ENCODE peak calls at places on chromosomes 3 and 15, in seven cellular contexts. One of them, this sample, is unnamed.

GRCh38 chr3:192824313-192824712 is 93.3 kb downstream of the MB21D2 start:
- DNase-seq in NB4: no peak
- DNase-seq in AG04450: no peak
- DNase-seq in cardiac muscle cell: no peak
- DNase-seq in foreskin fibroblast: no peak
- DNase-seq in nephron progenitor cell: no peak
- DNase-seq in esophagus squamous epithelium: no peak
- DNase-seq in this sample: no peak

GRCh38 chr3:52047295-52047960 is 8.9 kb downstream of the DUSP7 start:
- DNase-seq in NB4: no peak
- DNase-seq in AG04450: no peak
- DNase-seq in cardiac muscle cell: no peak
- DNase-seq in foreskin fibroblast: no peak
- DNase-seq in nephron progenitor cell: no peak
- DNase-seq in esophagus squamous epithelium: no peak
- DNase-seq in this sample: no peak

GRCh38 chr3:160569874-160570273 is 4.5 kb upstream of the KPNA4 start:
- DNase-seq in NB4: no peak
- DNase-seq in AG04450: no peak
- DNase-seq in cardiac muscle cell: no peak
- DNase-seq in foreskin fibroblast: no peak
- DNase-seq in nephron progenitor cell: no peak
- DNase-seq in esophagus squamous epithelium: no peak
- DNase-seq in this sample: no peak

GRCh38 chr3:182567666-182568065 is 225.6 kb upstream of the ATP11B start:
- DNase-seq in NB4: no peak
- DNase-seq in AG04450: no peak
- DNase-seq in cardiac muscle cell: no peak
- DNase-seq in foreskin fibroblast: no peak
- DNase-seq in nephron progenitor cell: no peak
- DNase-seq in esophagus squamous epithelium: no peak
- DNase-seq in this sample: no peak

GRCh38 chr3:51637941-51638471 is 33.0 kb upstream of the TEX264 start:
- DNase-seq in NB4: peak
- DNase-seq in AG04450: peak
- DNase-seq in cardiac muscle cell: peak
- DNase-seq in foreskin fibroblast: peak
- DNase-seq in nephron progenitor cell: peak
- DNase-seq in esophagus squamous epithelium: no peak
- DNase-seq in this sample: peak

GRCh38 chr15:69860921-69861320 is 236.8 kb downstream of the TLE3 start:
- DNase-seq in NB4: no peak
- DNase-seq in AG04450: no peak
- DNase-seq in cardiac muscle cell: no peak
- DNase-seq in foreskin fibroblast: no peak
- DNase-seq in nephron progenitor cell: no peak
- DNase-seq in esophagus squamous epithelium: no peak
- DNase-seq in this sample: no peak

GRCh38 chr15:35618260-35619188 is 72.6 kb upstream of the DPH6 start:
- DNase-seq in NB4: no peak
- DNase-seq in AG04450: no peak
- DNase-seq in cardiac muscle cell: peak
- DNase-seq in foreskin fibroblast: no peak
- DNase-seq in nephron progenitor cell: no peak
- DNase-seq in esophagus squamous epithelium: no peak
- DNase-seq in this sample: no peak

GRCh38 chr15:80991446-80991845 is 1.8 kb upstream of the MESD start:
- DNase-seq in NB4: peak
- DNase-seq in AG04450: no peak
- DNase-seq in cardiac muscle cell: peak
- DNase-seq in foreskin fibroblast: peak
- DNase-seq in nephron progenitor cell: no peak
- DNase-seq in esophagus squamous epithelium: no peak
- DNase-seq in this sample: no peak

GRCh38 chr3:23435904-23436303 is 232.8 kb downstream of the UBE2E2 start:
- DNase-seq in NB4: no peak
- DNase-seq in AG04450: no peak
- DNase-seq in cardiac muscle cell: no peak
- DNase-seq in foreskin fibroblast: no peak
- DNase-seq in nephron progenitor cell: no peak
- DNase-seq in esophagus squamous epithelium: no peak
- DNase-seq in this sample: no peak

GRCh38 chr3:196055683-196056270 is 26.1 kb downstream of the TFRC start:
- DNase-seq in NB4: peak
- DNase-seq in AG04450: no peak
- DNase-seq in cardiac muscle cell: peak
- DNase-seq in foreskin fibroblast: peak
- DNase-seq in nephron progenitor cell: no peak
- DNase-seq in esophagus squamous epithelium: no peak
- DNase-seq in this sample: no peak

GRCh38 chr15:72047020-72047419 is 70.9 kb downstream of the MYO9A start:
- DNase-seq in NB4: no peak
- DNase-seq in AG04450: no peak
- DNase-seq in cardiac muscle cell: peak
- DNase-seq in foreskin fibroblast: peak
- DNase-seq in nephron progenitor cell: no peak
- DNase-seq in esophagus squamous epithelium: no peak
- DNase-seq in this sample: no peak

GRCh38 chr3:178856804-178857203 is 214.8 kb downstream of the ZMAT3 start:
- DNase-seq in NB4: no peak
- DNase-seq in AG04450: no peak
- DNase-seq in cardiac muscle cell: no peak
- DNase-seq in foreskin fibroblast: no peak
- DNase-seq in nephron progenitor cell: no peak
- DNase-seq in esophagus squamous epithelium: no peak
- DNase-seq in this sample: no peak

GRCh38 chr3:59540696-59541095 is 490.9 kb upstream of the CFAP20DC start:
- DNase-seq in NB4: no peak
- DNase-seq in AG04450: no peak
- DNase-seq in cardiac muscle cell: no peak
- DNase-seq in foreskin fibroblast: no peak
- DNase-seq in nephron progenitor cell: no peak
- DNase-seq in esophagus squamous epithelium: no peak
- DNase-seq in this sample: peak

GRCh38 chr3:10283638-10284037 is 9.1 kb downstream of the GHRL start:
- DNase-seq in NB4: no peak
- DNase-seq in AG04450: no peak
- DNase-seq in cardiac muscle cell: no peak
- DNase-seq in foreskin fibroblast: no peak
- DNase-seq in nephron progenitor cell: no peak
- DNase-seq in esophagus squamous epithelium: no peak
- DNase-seq in this sample: no peak

GRCh38 chr15:80325206-80325605 is 73.2 kb upstream of the CTXND1 start:
- DNase-seq in NB4: peak
- DNase-seq in AG04450: no peak
- DNase-seq in cardiac muscle cell: peak
- DNase-seq in foreskin fibroblast: no peak
- DNase-seq in nephron progenitor cell: no peak
- DNase-seq in esophagus squamous epithelium: no peak
- DNase-seq in this sample: no peak

GRCh38 chr3:141471160-141471559 is 15.7 kb upstream of the RASA2 start:
- DNase-seq in NB4: peak
- DNase-seq in AG04450: no peak
- DNase-seq in cardiac muscle cell: no peak
- DNase-seq in foreskin fibroblast: peak
- DNase-seq in nephron progenitor cell: no peak
- DNase-seq in esophagus squamous epithelium: no peak
- DNase-seq in this sample: no peak

GRCh38 chr3:161096771-161097367 is 8.3 kb downstream of the B3GALNT1 start:
- DNase-seq in NB4: peak
- DNase-seq in AG04450: no peak
- DNase-seq in cardiac muscle cell: peak
- DNase-seq in foreskin fibroblast: no peak
- DNase-seq in nephron progenitor cell: no peak
- DNase-seq in esophagus squamous epithelium: no peak
- DNase-seq in this sample: no peak

GRCh38 chr3:183800221-183800863 is 25.0 kb downstream of the MAP6D1 start:
- DNase-seq in NB4: no peak
- DNase-seq in AG04450: no peak
- DNase-seq in cardiac muscle cell: no peak
- DNase-seq in foreskin fibroblast: no peak
- DNase-seq in nephron progenitor cell: no peak
- DNase-seq in esophagus squamous epithelium: no peak
- DNase-seq in this sample: no peak

DNA sequence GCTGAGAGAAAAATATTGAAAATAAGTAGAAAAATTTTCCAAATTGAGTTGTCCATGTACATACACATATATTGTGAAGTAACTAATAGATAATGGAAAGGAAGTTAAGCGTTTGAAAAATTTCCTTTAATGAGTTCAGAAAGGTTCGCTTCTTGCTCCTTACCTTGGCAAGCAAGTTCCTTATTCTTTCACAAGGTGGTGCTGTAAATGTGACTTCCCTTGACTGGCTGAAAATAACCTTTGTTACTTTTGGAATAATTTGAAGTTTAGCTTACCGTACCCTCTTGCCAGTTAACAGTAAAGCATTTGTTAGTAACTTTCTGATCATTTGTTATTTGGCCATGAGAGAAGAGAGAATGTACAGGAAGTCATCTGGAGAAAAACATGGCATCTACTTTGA is 41.6 kb downstream of the PYDC2 start:
- DNase-seq in NB4: peak
- DNase-seq in AG04450: no peak
- DNase-seq in cardiac muscle cell: no peak
- DNase-seq in foreskin fibroblast: no peak
- DNase-seq in nephron progenitor cell: no peak
- DNase-seq in esophagus squamous epithelium: no peak
- DNase-seq in this sample: peak
- TF ChIP-seq CTCF in NB4: peak
- TF ChIP-seq CTCF in AG04450: no peak
- TF ChIP-seq CTCF in cardiac muscle cell: peak
- TF ChIP-seq CTCF in foreskin fibroblast: peak
- TF ChIP-seq CTCF in nephron progenitor cell: peak
- TF ChIP-seq CTCF in esophagus squamous epithelium: no peak
- TF ChIP-seq CTCF in this sample: peak

GRCh38 chr3:12752803-12753202 is 6.3 kb downstream of the TMEM40 start:
- DNase-seq in NB4: no peak
- DNase-seq in AG04450: no peak
- DNase-seq in cardiac muscle cell: no peak
- DNase-seq in foreskin fibroblast: no peak
- DNase-seq in nephron progenitor cell: no peak
- DNase-seq in esophagus squamous epithelium: no peak
- DNase-seq in this sample: peak
- TF ChIP-seq CTCF in NB4: no peak
- TF ChIP-seq CTCF in AG04450: no peak
- TF ChIP-seq CTCF in cardiac muscle cell: no peak
- TF ChIP-seq CTCF in foreskin fibroblast: no peak
- TF ChIP-seq CTCF in nephron progenitor cell: no peak
- TF ChIP-seq CTCF in esophagus squamous epithelium: no peak
- TF ChIP-seq CTCF in this sample: no peak

DNA sequence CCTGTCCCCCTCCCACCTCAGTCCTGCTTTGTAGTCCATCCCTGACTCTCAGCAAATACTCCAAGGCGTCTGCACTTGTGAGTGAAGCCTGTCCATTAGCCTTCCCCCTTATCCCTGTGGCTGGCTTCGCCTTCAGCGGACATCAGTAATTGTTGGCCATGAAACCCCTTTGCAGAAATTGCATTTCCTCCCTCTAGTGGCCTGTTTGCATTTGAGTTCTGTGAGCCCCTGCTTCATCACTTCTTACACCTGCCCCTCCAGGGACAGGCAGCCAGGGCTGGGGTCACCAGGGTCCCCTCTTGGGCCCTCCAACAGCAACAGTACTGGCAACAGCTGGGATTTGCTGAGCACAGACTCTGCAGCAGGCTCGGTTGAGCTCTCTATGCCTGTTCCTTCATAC is 9.0 kb upstream of the LRRK1 start:
- DNase-seq in NB4: no peak
- DNase-seq in AG04450: no peak
- DNase-seq in cardiac muscle cell: no peak
- DNase-seq in foreskin fibroblast: no peak
- DNase-seq in nephron progenitor cell: no peak
- DNase-seq in esophagus squamous epithelium: no peak
- DNase-seq in this sample: no peak
- TF ChIP-seq CTCF in NB4: peak
- TF ChIP-seq CTCF in AG04450: peak
- TF ChIP-seq CTCF in cardiac muscle cell: peak
- TF ChIP-seq CTCF in foreskin fibroblast: peak
- TF ChIP-seq CTCF in nephron progenitor cell: peak
- TF ChIP-seq CTCF in esophagus squamous epithelium: no peak
- TF ChIP-seq CTCF in this sample: peak

GRCh38 chr3:65915477-65915876 is 123.2 kb downstream of the MAGI1 start:
- DNase-seq in NB4: no peak
- DNase-seq in AG04450: no peak
- DNase-seq in cardiac muscle cell: no peak
- DNase-seq in foreskin fibroblast: no peak
- DNase-seq in nephron progenitor cell: no peak
- DNase-seq in esophagus squamous epithelium: no peak
- DNase-seq in this sample: no peak

GRCh38 chr3:65914740-65915366 is 123.9 kb downstream of the MAGI1 start:
- DNase-seq in NB4: peak
- DNase-seq in AG04450: no peak
- DNase-seq in cardiac muscle cell: no peak
- DNase-seq in foreskin fibroblast: no peak
- DNase-seq in nephron progenitor cell: no peak
- DNase-seq in esophagus squamous epithelium: no peak
- DNase-seq in this sample: no peak

GRCh38 chr3:65908588-65908987 is 130.1 kb downstream of the MAGI1 start:
- DNase-seq in NB4: no peak
- DNase-seq in AG04450: no peak
- DNase-seq in cardiac muscle cell: no peak
- DNase-seq in foreskin fibroblast: no peak
- DNase-seq in nephron progenitor cell: no peak
- DNase-seq in esophagus squamous epithelium: no peak
- DNase-seq in this sample: no peak

GRCh38 chr3:65912647-65913046 is 126.1 kb downstream of the MAGI1 start:
- DNase-seq in NB4: no peak
- DNase-seq in AG04450: no peak
- DNase-seq in cardiac muscle cell: no peak
- DNase-seq in foreskin fibroblast: no peak
- DNase-seq in nephron progenitor cell: no peak
- DNase-seq in esophagus squamous epithelium: no peak
- DNase-seq in this sample: no peak

DNA sequence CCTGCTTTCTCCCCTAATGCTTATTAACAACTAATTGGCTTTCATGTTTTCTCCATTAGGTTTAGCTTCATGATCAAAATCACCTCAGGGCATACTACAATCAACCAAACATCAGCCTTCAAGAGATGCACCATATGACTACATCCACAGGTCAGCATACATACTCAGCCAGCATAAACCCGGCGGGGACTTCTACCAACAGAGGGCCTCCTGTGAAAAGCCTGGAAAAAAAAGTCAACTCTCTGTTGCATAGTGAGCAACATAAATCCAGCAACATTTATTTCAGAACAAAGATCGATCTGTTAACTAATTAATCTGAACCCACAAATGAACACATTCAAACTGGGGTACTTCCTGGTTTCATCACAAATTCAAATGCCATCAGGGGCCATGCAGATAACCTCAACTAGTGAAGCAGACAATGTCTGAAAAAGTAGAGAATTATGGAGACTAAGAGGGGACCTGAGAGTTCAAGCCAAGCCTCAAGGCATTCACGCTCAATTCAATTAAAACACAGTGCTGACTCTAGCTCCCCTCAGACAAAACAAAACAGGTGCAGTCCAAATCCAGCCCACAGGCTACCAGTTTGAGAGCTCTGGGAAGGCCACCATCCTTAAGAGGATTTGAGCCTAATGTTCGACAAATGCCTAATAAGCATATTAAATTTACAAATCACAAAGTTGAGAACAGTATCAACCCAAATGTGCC is 124.5 kb downstream of the MAGI1 start:
- DNase-seq in NB4: no peak
- DNase-seq in AG04450: no peak
- DNase-seq in cardiac muscle cell: peak
- DNase-seq in foreskin fibroblast: no peak
- DNase-seq in nephron progenitor cell: no peak
- DNase-seq in esophagus squamous epithelium: no peak
- DNase-seq in this sample: no peak
- TF ChIP-seq CTCF in NB4: no peak
- TF ChIP-seq CTCF in AG04450: peak
- TF ChIP-seq CTCF in cardiac muscle cell: peak
- TF ChIP-seq CTCF in foreskin fibroblast: peak
- TF ChIP-seq CTCF in nephron progenitor cell: no peak
- TF ChIP-seq CTCF in esophagus squamous epithelium: no peak
- TF ChIP-seq CTCF in this sample: no peak

This sample was measured in GM13977.